ENCODE peak calls at places on chromosome 18, in eight cellular contexts. N is GM23248, R is transverse colon, L is HCT116, O is PC-9, Y is left lung, X is right lobe of liver, I is cardiac muscle cell. D is an unnamed sample.

GRCh38 chr18:58230438-58231179 is 186.6 kb downstream of the NEDD4L start:
- DNase-seq in N (peak; percentile 38), R (no peak), L (peak; percentile 54), O (peak; percentile 35), Y (no peak), X (no peak), I (no peak), D (no peak)

GRCh38 chr18:32771169-32771751 is 1.6 kb downstream of the KLHL14 start:
- DNase-seq in N (no peak), R (no peak), L (no peak), O (no peak), Y (no peak), X (no peak), I (no peak), D (no peak)

GRCh38 chr18:36419913-36420531 is 122.5 kb downstream of the FHOD3 start:
- DNase-seq in N (peak; percentile 45), R (no peak), L (peak; percentile 60), O (no peak), Y (no peak), X (no peak), I (no peak), D (no peak)

GRCh38 chr18:9263264-9263663 is 71.3 kb upstream of the TWSG1 start:
- DNase-seq in N (no peak), R (no peak), L (no peak), O (no peak), Y (no peak), X (no peak), I (no peak), D (no peak)

GRCh38 chr18:54950221-54950620 is 9.0 kb downstream of the CCDC68 start:
- DNase-seq in N (no peak), R (no peak), L (peak; percentile 26), O (no peak), Y (no peak), X (no peak), I (no peak), D (no peak)

GRCh38 chr18:3689091-3689490 is 239.1 kb downstream of the TGIF1 start:
- DNase-seq in N (no peak), R (no peak), L (no peak), O (no peak), Y (no peak), X (no peak), I (peak; percentile 52), D (no peak)

GRCh38 chr18:58580078-58580477 is 48.8 kb downstream of the ALPK2 start:
- DNase-seq in N (peak; percentile 72), R (no peak), L (no peak), O (no peak), Y (no peak), X (no peak), I (no peak), D (no peak)

GRCh38 chr18:8947576-8947975 is 154.9 kb upstream of the NDUFV2 start:
- DNase-seq in N (no peak), R (no peak), L (no peak), O (no peak), Y (no peak), X (no peak), I (peak; percentile 28), D (no peak)

GRCh38 chr18:61892683-61893303 is at the start of gene RNF152:
- DNase-seq in N (peak; percentile 59), R (peak; percentile 32), L (no peak), O (no peak), Y (no peak), X (peak; percentile 63), I (peak; percentile 30), D (no peak)

GRCh38 chr18:46622999-46623398 is 34.0 kb downstream of the LOXHD1 start:
- DNase-seq in N (peak; percentile 30), R (no peak), L (no peak), O (no peak), Y (no peak), X (no peak), I (peak; percentile 25), D (no peak)

GRCh38 chr18:12248926-12249720 is 5.0 kb upstream of the CIDEA start:
- DNase-seq in N (no peak), R (no peak), L (no peak), O (no peak), Y (no peak), X (no peak), I (no peak), D (no peak)

GRCh38 chr18:63016270-63016669 is 300.9 kb downstream of the PHLPP1 start:
- DNase-seq in N (peak; percentile 82), R (peak; percentile 37), L (peak; percentile 32), O (peak; percentile 43), Y (no peak), X (no peak), I (peak; percentile 78), D (no peak)

GRCh38 chr18:36128907-36129299 is 237 bp downstream of the SLC39A6 start:
- DNase-seq in N (no peak), R (no peak), L (no peak), O (no peak), Y (no peak), X (no peak), I (no peak), D (peak; percentile 16)

GRCh38 chr18:41396211-41396610 is 558.8 kb upstream of the PIK3C3 start:
- DNase-seq in N (no peak), R (no peak), L (no peak), O (no peak), Y (no peak), X (no peak), I (peak; percentile 27), D (no peak)
- H3K4me1 ChIP-seq in N (no peaks in the 10 kb centered on the region), R (no peaks in the 10 kb centered on the region), L (no peaks in the 10 kb centered on the region), O (no peaks in the 10 kb centered on the region), Y (no peaks in the 10 kb centered on the region), X (no peaks in the 10 kb centered on the region), I (peaks cover 17% of the 10 kb centered on the region), D (no peaks in the 10 kb centered on the region)

DNA sequence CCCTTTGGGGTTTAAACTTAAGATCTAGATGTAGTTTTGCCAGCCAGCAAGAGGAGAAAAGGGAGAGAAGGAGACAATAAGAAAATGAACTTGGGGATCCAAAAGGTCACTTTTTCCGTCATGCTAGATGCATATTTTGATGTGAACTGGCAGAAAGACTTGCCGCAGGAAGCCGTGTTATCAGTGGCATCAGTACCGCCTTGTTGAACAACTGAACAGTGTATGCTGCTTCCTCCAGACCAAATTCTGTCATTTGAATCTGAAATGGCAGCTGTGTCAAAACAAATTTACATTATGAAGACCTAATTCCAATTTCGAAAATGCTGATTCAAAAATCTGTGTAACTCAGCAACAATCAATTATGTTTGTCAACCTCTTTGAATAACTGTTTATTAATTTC is 42.1 kb downstream of the TMEM200C start:
- DNase-seq in N (no peak), R (no peak), L (no peak), O (no peak), Y (no peak), X (no peak), I (no peak), D (no peak)
- H3K4me3 ChIP-seq in N (no peak overlapping the region), R (no peak overlapping the region), L (no peak overlapping the region), O (no peak overlapping the region), Y (no peak overlapping the region), X (no peak overlapping the region), I (no peak overlapping the region), D (no peak overlapping the region)

GRCh38 chr18:26574958-26575864 is 26.9 kb upstream of the KCTD1 start:
- DNase-seq in N (peak; percentile 79), R (peak; percentile 32), L (no peak), O (peak; percentile 34), Y (peak; percentile 57), X (peak; percentile 48), I (peak; percentile 68), D (no peak)
- H3K27ac ChIP-seq in N (no peak overlapping the region), R (no peak overlapping the region), L (peak overlapping the region; percentile 14), O (peak overlapping the region; percentile 34), Y (no peak overlapping the region), X (no peak overlapping the region), I (no peak overlapping the region), D (no peak overlapping the region)

GRCh38 chr18:48843596-48843995 is 107.2 kb downstream of the SMAD7 start:
- DNase-seq in N (no peak), R (no peak), L (no peak), O (no peak), Y (no peak), X (no peak), I (no peak), D (no peak)

GRCh38 chr18:48841381-48842258 is 109.1 kb downstream of the SMAD7 start:
- DNase-seq in N (peak; percentile 77), R (no peak), L (no peak), O (peak; percentile 56), Y (peak; percentile 87), X (no peak), I (peak; percentile 89), D (no peak)

GRCh38 chr18:48844271-48844670 is 106.5 kb downstream of the SMAD7 start:
- DNase-seq in N (no peak), R (no peak), L (no peak), O (no peak), Y (peak; percentile 32), X (no peak), I (no peak), D (no peak)

GRCh38 chr18:48843162-48843561 is 107.6 kb downstream of the SMAD7 start:
- DNase-seq in N (no peak), R (no peak), L (no peak), O (no peak), Y (peak; percentile 24), X (no peak), I (no peak), D (no peak)

GRCh38 chr18:48842259-48843061 is 108.3 kb downstream of the SMAD7 start:
- DNase-seq in N (no peak), R (peak; percentile 31), L (no peak), O (no peak), Y (peak; percentile 34), X (no peak), I (peak; percentile 73), D (no peak)
- H3K4me1 ChIP-seq in N (peaks cover 37% of the 10 kb centered on the region), R (no peaks in the 10 kb centered on the region), L (peaks cover 20% of the 10 kb centered on the region), O (peaks cover 54% of the 10 kb centered on the region), Y (peaks cover 4% of the 10 kb centered on the region), X (no peaks in the 10 kb centered on the region), I (peaks cover 48% of the 10 kb centered on the region), D (peaks cover 29% of the 10 kb centered on the region)

GRCh38 chr18:51021226-51021965 is 8.6 kb upstream of the SMAD4 start:
- DNase-seq in N (no peak), R (no peak), L (no peak), O (no peak), Y (no peak), X (no peak), I (no peak), D (no peak)
- H3K4me3 ChIP-seq in N (no peak overlapping the region), R (no peak overlapping the region), L (no peak overlapping the region), O (no peak overlapping the region), Y (no peak overlapping the region), X (no peak overlapping the region), I (no peak overlapping the region), D (no peak overlapping the region)

DNA sequence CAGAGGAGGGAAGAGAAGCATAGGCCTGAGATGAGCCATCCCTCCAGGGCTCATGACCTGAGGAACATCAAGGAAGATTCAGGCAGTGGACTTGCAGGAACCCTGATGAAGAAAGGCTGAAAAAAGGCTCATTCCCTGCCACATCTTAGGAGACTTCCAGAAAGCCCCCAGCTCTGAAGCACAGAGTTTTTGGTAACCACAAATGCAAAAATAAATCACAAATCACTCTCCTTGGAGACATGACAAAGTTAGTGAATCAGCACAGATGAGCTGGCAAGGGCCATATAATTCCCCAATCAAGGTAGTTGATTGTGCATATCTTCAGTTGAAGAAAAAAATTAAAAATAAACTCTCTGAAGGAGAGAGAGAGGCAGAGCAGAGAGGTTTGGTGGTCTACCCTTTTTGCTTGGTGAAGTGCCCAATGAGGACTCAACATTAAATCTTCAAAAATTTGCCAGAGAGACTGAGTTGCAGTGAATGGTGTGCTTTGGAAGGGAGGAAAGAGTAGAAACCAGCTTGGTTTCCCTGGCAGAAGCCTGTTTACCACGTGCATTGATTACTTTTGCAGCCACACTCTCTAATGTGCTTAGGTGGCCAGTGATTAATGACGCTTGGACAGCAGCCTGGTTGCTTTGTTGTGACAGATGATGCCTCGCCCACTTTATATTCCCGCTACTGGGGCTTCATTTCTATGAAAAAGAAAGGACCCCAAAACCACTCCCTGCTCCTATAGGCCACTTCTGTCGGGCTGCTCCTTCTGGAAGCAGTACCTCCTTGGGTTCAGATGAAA is 257.4 kb upstream of the SLC14A2 start:
- DNase-seq in N (peak; percentile 58), R (no peak), L (no peak), O (no peak), Y (no peak), X (no peak), I (no peak), D (no peak)
- H3K27ac ChIP-seq in N (no peak overlapping the region), R (no peak overlapping the region), L (no peak overlapping the region), O (no peak overlapping the region), Y (no peak overlapping the region), X (no peak overlapping the region), I (no peak overlapping the region), D (no peak overlapping the region)